ENCODE peak calls at places on chromosomes 3 and 15, in five cellular contexts. Y is lung, A is IMR-90, I is breast epithelium, F is endothelial cell. D is an unnamed sample.

GRCh38 chr3:193812791-193813505 is 219.9 kb downstream of the OPA1 start:
- DNase-seq in A (no peak), Y (no peak), F (no peak), I (no peak), D (no peak)

GRCh38 chr3:169701457-169701856 is 37.9 kb upstream of the MECOM start:
- DNase-seq in Y (no peak), A (no peak), F (no peak), I (no peak), D (no peak)

GRCh38 chr3:188229177-188229576 is 75.2 kb downstream of the LPP start:
- DNase-seq in Y (no peak), F (no peak), A (no peak), I (no peak), D (no peak)

GRCh38 chr3:173092038-173092437 is 49.0 kb downstream of the SPATA16 start:
- DNase-seq in I (no peak), A (no peak), Y (no peak), F (no peak), D (no peak)

GRCh38 chr3:27714692-27715453 is 7.2 kb downstream of the EOMES start:
- DNase-seq in I (no peak), F (no peak), A (no peak), Y (no peak), D (peak)

GRCh38 chr3:123629747-123630047 is 44.8 kb upstream of the HACD2 start:
- DNase-seq in A (no peak), F (no peak), I (no peak), Y (no peak), D (no peak)

GRCh38 chr3:13072239-13073041 is 789 bp downstream of the IQSEC1 start:
- DNase-seq in F (no peak), Y (no peak), A (peak), I (no peak), D (no peak)

GRCh38 chr3:157388976-157389375 is 47.7 kb upstream of the PTX3 start:
- DNase-seq in Y (no peak), F (no peak), I (no peak), A (peak), D (no peak)

GRCh38 chr15:71760852-71761251 is 49.5 kb upstream of the NR2E3 start:
- DNase-seq in A (no peak), Y (no peak), F (no peak), I (no peak), D (no peak)

GRCh38 chr3:26964313-26964712 is 341.7 kb downstream of the LRRC3B start:
- DNase-seq in Y (no peak), F (no peak), A (no peak), I (no peak), D (no peak)

GRCh38 chr3:141332436-141332835 is 35.9 kb upstream of the ZBTB38 start:
- DNase-seq in Y (no peak), I (no peak), A (peak), F (no peak), D (no peak)

GRCh38 chr3:170804095-170804494 is 65.9 kb downstream of the RPL22L1 start:
- DNase-seq in F (no peak), I (no peak), Y (no peak), A (peak), D (no peak)

GRCh38 chr3:46236294-46237054 is 5.8 kb upstream of the CCR3 start:
- DNase-seq in Y (no peak), F (peak), I (no peak), A (no peak), D (no peak)

GRCh38 chr3:104437131-104437750 is 929.5 kb upstream of the ALCAM start:
- DNase-seq in Y (no peak), I (no peak), A (peak), F (no peak), D (no peak)

DNA sequence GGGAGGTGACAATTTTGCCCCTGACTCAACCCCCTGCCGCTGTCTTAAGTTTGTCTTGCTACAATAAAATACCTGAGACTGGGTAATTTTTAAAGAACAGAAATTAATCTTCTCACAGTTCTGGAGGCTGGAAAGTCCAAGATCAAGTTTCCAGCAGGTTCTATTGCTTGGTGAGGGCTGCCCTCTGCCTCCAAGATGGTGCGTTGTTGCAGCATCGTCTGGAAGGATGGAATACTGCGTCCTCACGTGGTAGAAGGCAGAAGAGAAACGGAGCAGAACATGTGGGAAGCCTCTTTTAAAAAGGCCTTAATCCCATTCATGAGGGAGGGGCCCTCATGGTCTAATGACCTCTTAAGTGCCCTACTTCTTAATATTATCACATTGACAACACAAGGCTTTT is 87.3 kb upstream of the SNTN start:
- DNase-seq in F (no peak), A (no peak), I (no peak), Y (no peak), D (no peak)
- TF ChIP-seq CTCF in F (no peak), A (no peak), I (no peak), Y (no peak), D (no peak)

DNA sequence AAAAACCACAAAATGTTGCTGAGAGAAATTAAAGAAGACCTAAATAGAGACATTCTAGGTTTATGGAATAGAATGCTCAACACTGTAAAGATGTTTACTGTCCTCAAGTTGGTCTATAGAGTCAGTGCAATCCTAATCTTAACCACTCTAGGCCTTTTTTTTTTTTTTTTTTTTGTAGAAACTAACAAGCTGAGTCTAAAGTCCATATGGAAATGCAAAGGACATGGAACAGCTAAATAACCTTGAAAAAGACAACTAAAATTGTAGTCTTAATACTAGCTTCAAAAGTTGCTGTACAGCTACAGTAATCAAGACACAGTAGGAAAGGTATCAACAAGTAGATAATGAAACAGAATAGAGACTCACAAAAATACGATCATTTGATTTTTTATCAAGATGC is 32.9 kb downstream of the CDV3 start:
- DNase-seq in F (no peak), A (no peak), Y (no peak), I (no peak), D (no peak)
- TF ChIP-seq CTCF in F (no peak), A (no peak), Y (no peak), I (no peak), D (no peak)

GRCh38 chr3:16177962-16178627 is 3.6 kb downstream of the GALNT15 start:
- DNase-seq in F (peak), Y (peak), I (peak), A (peak), D (peak)
- TF ChIP-seq CTCF in F (peak), Y (peak), I (peak), A (peak), D (peak)

GRCh38 chr3:71456826-71457225 is 126.7 kb downstream of the FOXP1 start:
- DNase-seq in A (peak), I (no peak), Y (no peak), F (no peak), D (no peak)

GRCh38 chr3:71458895-71459294 is 124.6 kb downstream of the FOXP1 start:
- DNase-seq in I (no peak), Y (no peak), F (no peak), A (no peak), D (no peak)

GRCh38 chr3:71453822-71454512 is 129.6 kb downstream of the FOXP1 start:
- DNase-seq in I (no peak), F (no peak), Y (no peak), A (no peak), D (no peak)

GRCh38 chr3:71454513-71455423 is 128.8 kb downstream of the FOXP1 start:
- DNase-seq in Y (no peak), A (no peak), F (no peak), I (no peak), D (no peak)

GRCh38 chr3:71456155-71456554 is 127.4 kb downstream of the FOXP1 start:
- DNase-seq in A (peak), I (no peak), Y (no peak), F (no peak), D (no peak)
- TF ChIP-seq CTCF in A (no peak), I (no peak), Y (no peak), F (no peak), D (no peak)

GRCh38 chr3:163951397-163951987 is 1126.8 kb downstream of the SI start:
- DNase-seq in A (no peak), F (no peak), Y (no peak), I (no peak), D (no peak)
- TF ChIP-seq CTCF in A (no peak), F (peak), Y (no peak), I (peak), D (peak)

GRCh38 chr3:119664370-119664769 is 4.0 kb upstream of the POPDC2 start:
- DNase-seq in Y (no peak), I (no peak), A (no peak), F (no peak), D (no peak)

GRCh38 chr3:119664850-119665379 is 4.5 kb upstream of the POPDC2 start:
- DNase-seq in A (peak), Y (no peak), F (no peak), I (no peak), D (no peak)

GRCh38 chr3:119660474-119661150 is at the start of gene POPDC2:
- DNase-seq in Y (no peak), F (no peak), I (no peak), A (no peak), D (no peak)

GRCh38 chr3:119663885-119664284 is 3.5 kb upstream of the POPDC2 start:
- DNase-seq in F (no peak), A (no peak), I (no peak), Y (no peak), D (no peak)

DNA sequence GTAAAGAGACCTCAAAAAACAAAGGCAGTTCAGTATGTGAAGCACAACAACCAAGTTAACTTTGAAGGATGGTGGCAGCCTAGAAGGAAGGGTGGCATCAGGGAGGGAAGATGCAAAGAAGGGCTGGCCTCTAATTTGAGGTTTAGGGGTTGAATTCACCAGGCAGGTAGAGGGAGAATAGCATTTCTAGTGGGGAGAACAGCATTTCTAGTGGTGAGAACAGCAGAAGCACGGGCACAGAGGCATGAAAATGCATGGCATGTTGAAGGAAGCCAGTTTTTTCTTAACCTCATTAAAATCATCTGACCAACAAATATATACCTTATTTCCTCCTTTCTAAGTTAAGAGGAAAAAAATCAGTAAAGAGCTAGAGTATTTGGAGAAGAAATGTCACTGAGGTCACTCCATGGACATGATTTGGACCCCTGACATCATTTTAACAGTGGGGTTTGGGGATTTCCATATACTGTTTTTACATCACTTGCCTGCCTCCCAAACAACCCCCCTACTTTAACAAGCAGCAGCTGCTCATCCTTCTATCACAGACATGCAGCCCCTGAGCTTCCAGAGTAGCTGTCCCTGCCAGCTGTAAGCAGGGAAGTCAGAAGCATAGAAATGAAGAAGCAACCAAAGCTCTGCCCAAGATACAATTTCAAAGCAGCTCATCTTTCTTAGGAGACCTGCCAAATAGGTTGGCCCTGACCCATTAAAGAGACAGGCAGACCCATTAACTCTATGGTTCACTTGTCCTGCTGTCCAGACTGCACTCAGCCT is 2.4 kb upstream of the POPDC2 start:
- DNase-seq in F (no peak), A (peak), I (no peak), Y (no peak), D (no peak)
- TF ChIP-seq CTCF in F (no peak), A (no peak), I (no peak), Y (no peak), D (no peak)

GRCh38 chr15:27061739-27062138 is 90.8 kb downstream of the GABRG3 start:
- DNase-seq in I (no peak), F (no peak), A (no peak), Y (no peak), D (no peak)

GRCh38 chr15:27057904-27058645 is 87.1 kb downstream of the GABRG3 start:
- DNase-seq in A (no peak), Y (no peak), F (no peak), I (no peak), D (no peak)

GRCh38 chr15:27064080-27064479 is 93.1 kb downstream of the GABRG3 start:
- DNase-seq in Y (no peak), F (no peak), I (no peak), A (no peak), D (no peak)

GRCh38 chr15:27058939-27059338 is 88.0 kb downstream of the GABRG3 start:
- DNase-seq in A (no peak), F (no peak), Y (no peak), I (no peak), D (no peak)

DNA sequence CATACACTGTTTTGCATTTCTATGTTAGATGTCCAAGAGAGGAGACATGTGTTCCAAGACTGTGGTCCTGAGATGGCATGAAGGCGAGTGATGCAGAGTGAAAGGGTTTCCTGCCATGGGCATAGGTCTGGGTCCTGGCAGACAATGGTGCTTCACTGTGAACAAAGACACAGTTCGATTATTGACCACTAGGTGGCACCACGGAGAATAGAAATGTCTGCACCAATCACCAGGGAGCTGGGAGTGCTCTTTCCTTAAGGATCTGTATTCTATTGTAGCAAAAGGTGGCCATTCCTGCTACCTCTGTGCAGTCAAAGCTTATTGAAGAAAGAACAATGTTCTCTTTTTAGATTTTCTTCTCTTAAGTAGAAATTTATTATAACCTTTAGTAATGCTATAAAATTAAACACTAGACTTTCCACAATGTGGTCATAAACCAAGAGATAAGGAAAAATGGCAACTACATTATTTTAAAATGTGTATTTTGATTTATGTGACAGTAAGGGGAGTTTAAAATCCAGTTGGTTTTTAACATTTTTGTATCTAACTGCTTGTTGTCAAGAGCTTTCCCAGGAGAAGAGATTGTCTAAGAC is 88.7 kb downstream of the GABRG3 start:
- DNase-seq in I (no peak), F (peak), A (peak), Y (peak), D (no peak)
- TF ChIP-seq CTCF in I (peak), F (peak), A (peak), Y (peak), D (peak)